ENCODE peak calls at places on chromosome 12, in four cellular contexts. One of them, this sample, is unnamed. For H3K9me3, the result is how much of the 10 kb centered on the place peaks cover.

GRCh38 chr12:125092108-125092871 is 27.1 kb downstream of the AACS start:
- DNase-seq in PC-3: no peak
- DNase-seq in uterus: no peak
- DNase-seq in tibial nerve: no peak
- DNase-seq in this sample: no peak

GRCh38 chr12:126064028-126064427 is 998.8 kb downstream of the AACS start:
- DNase-seq in uterus: no peak
- DNase-seq in tibial nerve: no peak
- DNase-seq in PC-3: no peak
- DNase-seq in this sample: no peak

GRCh38 chr12:84397279-84397678 is 515.3 kb downstream of the SLC6A15 start:
- DNase-seq in PC-3: peak
- DNase-seq in tibial nerve: no peak
- DNase-seq in uterus: no peak
- DNase-seq in this sample: no peak

GRCh38 chr12:116539905-116540482 is 19.2 kb upstream of the MAP1LC3B2 start:
- DNase-seq in uterus: peak
- DNase-seq in PC-3: peak
- DNase-seq in tibial nerve: peak
- DNase-seq in this sample: no peak

GRCh38 chr12:118418385-118419057 is 42.2 kb downstream of the SUDS3 start:
- DNase-seq in uterus: no peak
- DNase-seq in PC-3: peak
- DNase-seq in tibial nerve: no peak
- DNase-seq in this sample: no peak

GRCh38 chr12:74794522-74794921 is 256.9 kb downstream of the ATXN7L3B start:
- DNase-seq in uterus: no peak
- DNase-seq in PC-3: peak
- DNase-seq in tibial nerve: no peak
- DNase-seq in this sample: no peak

GRCh38 chr12:126156806-126157574 is 1091.8 kb downstream of the AACS start:
- DNase-seq in PC-3: no peak
- DNase-seq in tibial nerve: no peak
- DNase-seq in uterus: no peak
- DNase-seq in this sample: no peak

GRCh38 chr12:30599631-30600030 is 96.0 kb downstream of the IPO8 start:
- DNase-seq in uterus: no peak
- DNase-seq in tibial nerve: no peak
- DNase-seq in PC-3: peak
- DNase-seq in this sample: no peak

GRCh38 chr12:52873832-52874572 is 25.2 kb upstream of the KRT78 start:
- DNase-seq in uterus: peak
- DNase-seq in PC-3: peak
- DNase-seq in tibial nerve: peak
- DNase-seq in this sample: peak

GRCh38 chr12:127987199-127987901 is 279.6 kb upstream of the TMEM132C start:
- DNase-seq in tibial nerve: no peak
- DNase-seq in uterus: no peak
- DNase-seq in PC-3: peak
- DNase-seq in this sample: no peak

GRCh38 chr12:9668141-9669018 is 1.1 kb upstream of the CLEC2D start:
- DNase-seq in tibial nerve: no peak
- DNase-seq in uterus: no peak
- DNase-seq in PC-3: no peak
- DNase-seq in this sample: no peak

GRCh38 chr12:114682101-114682919 is 1.7 kb downstream of the TBX3 start:
- DNase-seq in PC-3: peak
- DNase-seq in uterus: no peak
- DNase-seq in tibial nerve: no peak
- DNase-seq in this sample: no peak

GRCh38 chr12:12167847-12168246 is 97.1 kb downstream of the BCL2L14 start:
- DNase-seq in uterus: no peak
- DNase-seq in tibial nerve: no peak
- DNase-seq in PC-3: peak
- DNase-seq in this sample: no peak

GRCh38 chr12:4293299-4293941 is 19.9 kb downstream of the CCND2 start:
- DNase-seq in tibial nerve: no peak
- DNase-seq in PC-3: no peak
- DNase-seq in uterus: no peak
- DNase-seq in this sample: no peak

GRCh38 chr12:104790296-104791125 is 167.6 kb downstream of the SLC41A2 start:
- DNase-seq in uterus: peak
- DNase-seq in tibial nerve: peak
- DNase-seq in PC-3: peak
- DNase-seq in this sample: peak

GRCh38 chr12:83042441-83043215 is 355.9 kb downstream of the TMTC2 start:
- DNase-seq in tibial nerve: no peak
- DNase-seq in PC-3: no peak
- DNase-seq in uterus: no peak
- DNase-seq in this sample: no peak

GRCh38 chr12:95402096-95402495 is 71.9 kb upstream of the METAP2 start:
- DNase-seq in tibial nerve: no peak
- DNase-seq in PC-3: no peak
- DNase-seq in uterus: no peak
- DNase-seq in this sample: no peak

GRCh38 chr12:115835445-115835844 is 442.0 kb downstream of the MED13L start:
- DNase-seq in uterus: no peak
- DNase-seq in tibial nerve: no peak
- DNase-seq in PC-3: no peak
- DNase-seq in this sample: no peak

GRCh38 chr12:75476076-75476475 is 4.5 kb upstream of the GLIPR1 start:
- DNase-seq in tibial nerve: no peak
- DNase-seq in PC-3: no peak
- DNase-seq in uterus: no peak
- DNase-seq in this sample: no peak

GRCh38 chr12:104710940-104711725 is 247.0 kb downstream of the SLC41A2 start:
- DNase-seq in PC-3: peak
- DNase-seq in uterus: no peak
- DNase-seq in tibial nerve: peak
- DNase-seq in this sample: no peak

GRCh38 chr12:24861751-24862575 is 86.9 kb downstream of the BCAT1 start:
- DNase-seq in tibial nerve: no peak
- DNase-seq in uterus: no peak
- DNase-seq in PC-3: no peak
- DNase-seq in this sample: no peak

GRCh38 chr12:10551375-10551774 is 45.7 kb downstream of the EIF2S3B start:
- DNase-seq in uterus: no peak
- DNase-seq in PC-3: no peak
- DNase-seq in tibial nerve: no peak
- DNase-seq in this sample: no peak

GRCh38 chr12:95574799-95575452 is 23.6 kb upstream of the USP44 start:
- DNase-seq in tibial nerve: no peak
- DNase-seq in uterus: no peak
- DNase-seq in PC-3: peak
- DNase-seq in this sample: no peak

GRCh38 chr12:13177373-13177772 is 19.2 kb upstream of the EMP1 start:
- DNase-seq in PC-3: no peak
- DNase-seq in uterus: no peak
- DNase-seq in tibial nerve: no peak
- DNase-seq in this sample: no peak

GRCh38 chr12:116280590-116281290 is 3.2 kb upstream of the MED13L start:
- DNase-seq in uterus: no peak
- DNase-seq in PC-3: peak
- DNase-seq in tibial nerve: no peak
- DNase-seq in this sample: no peak

GRCh38 chr12:28130625-28131598 is 59.3 kb upstream of the CCDC91 start:
- DNase-seq in tibial nerve: no peak
- DNase-seq in PC-3: peak
- DNase-seq in uterus: peak
- DNase-seq in this sample: no peak

GRCh38 chr12:23006413-23006812 is 381.4 kb downstream of the ETNK1 start:
- DNase-seq in uterus: no peak
- DNase-seq in PC-3: no peak
- DNase-seq in tibial nerve: no peak
- DNase-seq in this sample: no peak

GRCh38 chr12:116726749-116727148 is 11.1 kb downstream of the SPRING1 start:
- DNase-seq in tibial nerve: no peak
- DNase-seq in PC-3: no peak
- DNase-seq in uterus: no peak
- DNase-seq in this sample: no peak

GRCh38 chr12:96425973-96426372 is 25.7 kb upstream of the CDK17 start:
- DNase-seq in tibial nerve: no peak
- DNase-seq in uterus: no peak
- DNase-seq in PC-3: peak
- DNase-seq in this sample: no peak

GRCh38 chr12:23431006-23431405 is 518.5 kb downstream of the SOX5 start:
- DNase-seq in PC-3: no peak
- DNase-seq in uterus: no peak
- DNase-seq in tibial nerve: no peak
- DNase-seq in this sample: no peak

GRCh38 chr12:72281145-72281544 is 9.0 kb downstream of the TRHDE start:
- DNase-seq in PC-3: peak
- DNase-seq in uterus: no peak
- DNase-seq in tibial nerve: no peak
- DNase-seq in this sample: no peak

GRCh38 chr12:122086641-122087285 is 8.2 kb downstream of the MLXIP start:
- DNase-seq in PC-3: no peak
- DNase-seq in tibial nerve: no peak
- DNase-seq in uterus: no peak
- DNase-seq in this sample: no peak

GRCh38 chr12:129312048-129312447 is 458.8 kb downstream of the GLT1D1 start:
- DNase-seq in uterus: no peak
- DNase-seq in PC-3: no peak
- DNase-seq in tibial nerve: no peak
- DNase-seq in this sample: no peak

GRCh38 chr12:108589028-108589839 is 8.7 kb downstream of the TMEM119 start:
- DNase-seq in uterus: peak
- DNase-seq in tibial nerve: no peak
- DNase-seq in PC-3: no peak
- DNase-seq in this sample: no peak

GRCh38 chr12:43836455-43836989 is 641 bp downstream of the TMEM117 start:
- DNase-seq in PC-3: peak
- DNase-seq in uterus: no peak
- DNase-seq in tibial nerve: peak
- DNase-seq in this sample: no peak

GRCh38 chr12:108729612-108730336 is 1.5 kb downstream of the CORO1C start:
- DNase-seq in PC-3: peak
- DNase-seq in uterus: no peak
- DNase-seq in tibial nerve: no peak
- DNase-seq in this sample: no peak

GRCh38 chr12:113850309-113851056 is 115.6 kb downstream of the RBM19 start:
- DNase-seq in PC-3: no peak
- DNase-seq in uterus: peak
- DNase-seq in tibial nerve: no peak
- DNase-seq in this sample: no peak

GRCh38 chr12:59938190-59938962 is 342.5 kb downstream of the SLC16A7 start:
- DNase-seq in tibial nerve: no peak
- DNase-seq in PC-3: no peak
- DNase-seq in uterus: no peak
- DNase-seq in this sample: no peak

GRCh38 chr12:50222275-50222783 is 55.2 kb upstream of the CERS5 start:
- DNase-seq in PC-3: peak
- DNase-seq in tibial nerve: peak
- DNase-seq in uterus: peak
- DNase-seq in this sample: no peak

DNA sequence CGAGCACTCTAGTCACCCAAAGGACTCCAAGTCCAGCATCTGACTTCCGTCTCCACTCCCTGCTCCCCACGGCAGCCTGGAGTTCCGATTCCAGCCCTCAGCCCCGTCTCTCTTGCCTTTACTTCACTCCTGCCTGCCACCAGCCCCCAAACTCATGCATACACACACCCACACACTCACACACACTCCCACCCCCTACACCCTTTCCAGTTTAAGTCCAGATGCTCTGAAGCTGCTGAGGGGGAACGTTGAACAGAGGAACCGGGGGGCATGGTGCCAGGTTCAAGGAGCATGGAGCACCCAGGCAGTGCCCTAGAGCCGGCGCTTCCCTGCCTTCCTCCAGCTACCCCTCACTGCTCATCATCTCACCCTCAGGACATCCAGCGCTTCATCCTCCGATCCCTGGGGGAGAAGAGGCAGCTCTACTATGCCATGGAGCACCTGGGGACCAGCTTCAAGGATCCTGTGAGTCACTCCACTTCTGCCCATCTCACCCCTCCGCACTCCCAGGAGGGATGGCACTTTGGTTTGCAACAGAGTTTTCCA is 3.3 kb downstream of the P3H3 start:
- DNase-seq in PC-3: no peak
- DNase-seq in tibial nerve: no peak
- DNase-seq in uterus: no peak
- DNase-seq in this sample: no peak
- H3K9me3 ChIP-seq in PC-3: under half
- H3K9me3 ChIP-seq in tibial nerve: under half
- H3K9me3 ChIP-seq in uterus: under half
- H3K9me3 ChIP-seq in this sample: under half

GRCh38 chr12:15886372-15887042 is 4.3 kb downstream of the STRAP start:
- DNase-seq in uterus: no peak
- DNase-seq in PC-3: peak
- DNase-seq in tibial nerve: no peak
- DNase-seq in this sample: no peak
- H3K9me3 ChIP-seq in uterus: under half
- H3K9me3 ChIP-seq in PC-3: under half
- H3K9me3 ChIP-seq in tibial nerve: under half
- H3K9me3 ChIP-seq in this sample: under half

GRCh38 chr12:32047357-32047828 is 59.3 kb upstream of the BICD1 start:
- DNase-seq in tibial nerve: no peak
- DNase-seq in PC-3: no peak
- DNase-seq in uterus: no peak
- DNase-seq in this sample: no peak
- H3K9me3 ChIP-seq in tibial nerve: under half
- H3K9me3 ChIP-seq in PC-3: under half
- H3K9me3 ChIP-seq in uterus: under half
- H3K9me3 ChIP-seq in this sample: under half

DNA sequence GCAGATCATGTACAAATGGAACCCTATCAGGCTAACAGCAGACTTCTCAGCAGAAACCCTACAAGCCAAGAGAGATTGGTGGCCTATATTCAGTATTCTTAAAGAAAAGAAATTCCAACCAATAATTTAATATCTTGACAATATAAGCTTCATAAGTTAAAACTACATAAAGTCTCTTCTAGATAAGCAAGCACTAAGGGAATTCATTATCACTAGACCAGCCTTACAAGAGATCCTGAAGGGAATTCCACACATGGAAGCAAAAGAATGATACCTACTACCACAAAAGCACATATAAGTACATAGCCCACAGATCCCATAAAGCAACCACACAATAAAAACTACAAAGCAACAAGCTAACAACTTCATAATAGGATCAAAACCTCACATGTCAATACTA is 60.4 kb upstream of the SCAF11 start:
- DNase-seq in tibial nerve: no peak
- DNase-seq in uterus: no peak
- DNase-seq in PC-3: no peak
- DNase-seq in this sample: no peak
- H3K9me3 ChIP-seq in tibial nerve: under half
- H3K9me3 ChIP-seq in uterus: under half
- H3K9me3 ChIP-seq in PC-3: under half
- H3K9me3 ChIP-seq in this sample: under half

GRCh38 chr12:132951649-132952048 is 4.5 kb downstream of the ZNF605 start:
- DNase-seq in tibial nerve: no peak
- DNase-seq in PC-3: no peak
- DNase-seq in uterus: no peak
- DNase-seq in this sample: no peak
- H3K9me3 ChIP-seq in tibial nerve: under half
- H3K9me3 ChIP-seq in PC-3: under half
- H3K9me3 ChIP-seq in uterus: under half
- H3K9me3 ChIP-seq in this sample: under half

This sample was measured in T-helper 17 cell.